ENCODE peak calls at places on chromosomes 5 and 9, in five cellular contexts. One of them, this sample, is unnamed.

GRCh38 chr9:129434187-129434586 is 186.7 kb downstream of the C9orf50 start:
- DNase-seq in osteoblast: no peak
- DNase-seq in stomach: no peak
- DNase-seq in brain microvascular endothelial cell: no peak
- DNase-seq in naive thymus-derived CD4-positive, alpha-beta T cell: no peak
- DNase-seq in this sample: no peak

GRCh38 chr5:125699860-125700259 is 723.3 kb upstream of the GRAMD2B start:
- DNase-seq in osteoblast: no peak
- DNase-seq in naive thymus-derived CD4-positive, alpha-beta T cell: no peak
- DNase-seq in stomach: no peak
- DNase-seq in brain microvascular endothelial cell: no peak
- DNase-seq in this sample: no peak

GRCh38 chr9:38067892-38068615 is 973 bp downstream of the SHB start:
- DNase-seq in osteoblast: peak; percentile 89
- DNase-seq in brain microvascular endothelial cell: no peak
- DNase-seq in naive thymus-derived CD4-positive, alpha-beta T cell: peak; percentile 5
- DNase-seq in stomach: no peak
- DNase-seq in this sample: no peak

GRCh38 chr5:64273276-64273675 is 107.6 kb downstream of the RNF180 start:
- DNase-seq in naive thymus-derived CD4-positive, alpha-beta T cell: no peak
- DNase-seq in osteoblast: no peak
- DNase-seq in stomach: no peak
- DNase-seq in brain microvascular endothelial cell: no peak
- DNase-seq in this sample: no peak

GRCh38 chr5:132764671-132765070 is 12.4 kb downstream of the SEPTIN8 start:
- DNase-seq in brain microvascular endothelial cell: no peak
- DNase-seq in osteoblast: peak; percentile 54
- DNase-seq in naive thymus-derived CD4-positive, alpha-beta T cell: no peak
- DNase-seq in stomach: no peak
- DNase-seq in this sample: no peak

GRCh38 chr5:66958126-66958983 is 238.2 kb downstream of the CD180 start:
- DNase-seq in naive thymus-derived CD4-positive, alpha-beta T cell: no peak
- DNase-seq in stomach: no peak
- DNase-seq in brain microvascular endothelial cell: peak; percentile 55
- DNase-seq in osteoblast: no peak
- DNase-seq in this sample: no peak

GRCh38 chr5:78492650-78493049 is 132.2 kb downstream of the SCAMP1 start:
- DNase-seq in brain microvascular endothelial cell: no peak
- DNase-seq in osteoblast: no peak
- DNase-seq in naive thymus-derived CD4-positive, alpha-beta T cell: no peak
- DNase-seq in stomach: no peak
- DNase-seq in this sample: no peak

GRCh38 chr9:99019523-99020331 is 76.0 kb downstream of the COL15A1 start:
- DNase-seq in brain microvascular endothelial cell: peak; percentile 92
- DNase-seq in naive thymus-derived CD4-positive, alpha-beta T cell: no peak
- DNase-seq in stomach: no peak
- DNase-seq in osteoblast: peak; percentile 89
- DNase-seq in this sample: no peak

GRCh38 chr5:76601470-76601869 is 21.7 kb downstream of the F2RL2 start:
- DNase-seq in stomach: no peak
- DNase-seq in naive thymus-derived CD4-positive, alpha-beta T cell: peak; percentile 35
- DNase-seq in brain microvascular endothelial cell: peak; percentile 72
- DNase-seq in osteoblast: peak; percentile 75
- DNase-seq in this sample: peak; percentile 37

GRCh38 chr5:131541766-131542165 is 93.3 kb downstream of the RAPGEF6 start:
- DNase-seq in stomach: no peak
- DNase-seq in brain microvascular endothelial cell: no peak
- DNase-seq in naive thymus-derived CD4-positive, alpha-beta T cell: no peak
- DNase-seq in osteoblast: no peak
- DNase-seq in this sample: no peak

GRCh38 chr5:147482426-147483196 is 27.3 kb downstream of the DPYSL3 start:
- DNase-seq in osteoblast: no peak
- DNase-seq in brain microvascular endothelial cell: no peak
- DNase-seq in stomach: no peak
- DNase-seq in naive thymus-derived CD4-positive, alpha-beta T cell: no peak
- DNase-seq in this sample: no peak

GRCh38 chr9:84371737-84372136 is 31.2 kb upstream of the SLC28A3 start:
- DNase-seq in stomach: no peak
- DNase-seq in naive thymus-derived CD4-positive, alpha-beta T cell: no peak
- DNase-seq in osteoblast: peak; percentile 91
- DNase-seq in brain microvascular endothelial cell: peak; percentile 84
- DNase-seq in this sample: no peak

GRCh38 chr9:109064963-109065701 is 51.8 kb upstream of the CTNNAL1 start:
- DNase-seq in osteoblast: peak; percentile 42
- DNase-seq in stomach: no peak
- DNase-seq in naive thymus-derived CD4-positive, alpha-beta T cell: no peak
- DNase-seq in brain microvascular endothelial cell: no peak
- DNase-seq in this sample: no peak

GRCh38 chr5:964821-965220 is 43.8 kb upstream of the NKD2 start:
- DNase-seq in osteoblast: peak; percentile 51
- DNase-seq in brain microvascular endothelial cell: no peak
- DNase-seq in stomach: no peak
- DNase-seq in naive thymus-derived CD4-positive, alpha-beta T cell: no peak
- DNase-seq in this sample: no peak

GRCh38 chr5:179495906-179496455 is 54.4 kb upstream of the RUFY1 start:
- DNase-seq in brain microvascular endothelial cell: no peak
- DNase-seq in osteoblast: peak; percentile 51
- DNase-seq in stomach: no peak
- DNase-seq in naive thymus-derived CD4-positive, alpha-beta T cell: no peak
- DNase-seq in this sample: no peak

GRCh38 chr9:110444911-110445310 is 107.2 kb upstream of the TXNDC8 start:
- DNase-seq in osteoblast: no peak
- DNase-seq in naive thymus-derived CD4-positive, alpha-beta T cell: no peak
- DNase-seq in brain microvascular endothelial cell: peak; percentile 43
- DNase-seq in stomach: no peak
- DNase-seq in this sample: no peak

GRCh38 chr5:152177626-152178349 is 227.3 kb downstream of the NMUR2 start:
- DNase-seq in naive thymus-derived CD4-positive, alpha-beta T cell: no peak
- DNase-seq in stomach: no peak
- DNase-seq in osteoblast: no peak
- DNase-seq in brain microvascular endothelial cell: no peak
- DNase-seq in this sample: no peak

GRCh38 chr9:87872079-87872624 is 10.5 kb upstream of the SPATA31E1 start:
- DNase-seq in naive thymus-derived CD4-positive, alpha-beta T cell: no peak
- DNase-seq in stomach: no peak
- DNase-seq in osteoblast: peak; percentile 97
- DNase-seq in brain microvascular endothelial cell: no peak
- DNase-seq in this sample: no peak

GRCh38 chr9:69433426-69433825 is 108.4 kb downstream of the ENTREP1 start:
- DNase-seq in brain microvascular endothelial cell: no peak
- DNase-seq in stomach: no peak
- DNase-seq in osteoblast: peak; percentile 86
- DNase-seq in naive thymus-derived CD4-positive, alpha-beta T cell: no peak
- DNase-seq in this sample: no peak

DNA sequence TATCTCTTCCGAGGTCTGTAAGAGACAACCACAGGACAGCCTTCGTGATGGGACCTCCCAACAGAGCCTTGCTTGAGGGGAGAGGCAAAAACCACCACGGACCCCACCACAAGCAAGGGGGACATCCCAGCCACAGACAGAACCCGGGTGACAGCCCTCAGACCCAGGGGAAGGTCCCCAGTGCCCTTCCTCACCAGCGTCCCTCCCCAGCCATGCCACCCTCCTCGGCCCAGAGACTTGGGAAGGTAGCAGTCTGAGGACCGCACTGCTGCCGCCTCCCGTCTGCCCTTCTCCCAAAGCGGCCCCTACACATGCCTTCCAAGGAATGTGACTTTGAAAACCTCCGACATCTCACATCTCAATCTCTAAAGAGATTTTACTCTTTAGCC is 13.4 kb downstream of the IPPK start:
- DNase-seq in stomach: no peak
- DNase-seq in naive thymus-derived CD4-positive, alpha-beta T cell: no peak
- DNase-seq in osteoblast: peak; percentile 48
- DNase-seq in brain microvascular endothelial cell: no peak
- DNase-seq in this sample: no peak
- H3K36me3 ChIP-seq in stomach: peaks cover 69% of the 10 kb centered on the region
- H3K36me3 ChIP-seq in naive thymus-derived CD4-positive, alpha-beta T cell: peaks cover 10% of the 10 kb centered on the region
- H3K36me3 ChIP-seq in osteoblast: peaks cover 29% of the 10 kb centered on the region
- H3K36me3 ChIP-seq in brain microvascular endothelial cell: peaks cover 43% of the 10 kb centered on the region
- H3K36me3 ChIP-seq in this sample: peaks cover 7% of the 10 kb centered on the region

DNA sequence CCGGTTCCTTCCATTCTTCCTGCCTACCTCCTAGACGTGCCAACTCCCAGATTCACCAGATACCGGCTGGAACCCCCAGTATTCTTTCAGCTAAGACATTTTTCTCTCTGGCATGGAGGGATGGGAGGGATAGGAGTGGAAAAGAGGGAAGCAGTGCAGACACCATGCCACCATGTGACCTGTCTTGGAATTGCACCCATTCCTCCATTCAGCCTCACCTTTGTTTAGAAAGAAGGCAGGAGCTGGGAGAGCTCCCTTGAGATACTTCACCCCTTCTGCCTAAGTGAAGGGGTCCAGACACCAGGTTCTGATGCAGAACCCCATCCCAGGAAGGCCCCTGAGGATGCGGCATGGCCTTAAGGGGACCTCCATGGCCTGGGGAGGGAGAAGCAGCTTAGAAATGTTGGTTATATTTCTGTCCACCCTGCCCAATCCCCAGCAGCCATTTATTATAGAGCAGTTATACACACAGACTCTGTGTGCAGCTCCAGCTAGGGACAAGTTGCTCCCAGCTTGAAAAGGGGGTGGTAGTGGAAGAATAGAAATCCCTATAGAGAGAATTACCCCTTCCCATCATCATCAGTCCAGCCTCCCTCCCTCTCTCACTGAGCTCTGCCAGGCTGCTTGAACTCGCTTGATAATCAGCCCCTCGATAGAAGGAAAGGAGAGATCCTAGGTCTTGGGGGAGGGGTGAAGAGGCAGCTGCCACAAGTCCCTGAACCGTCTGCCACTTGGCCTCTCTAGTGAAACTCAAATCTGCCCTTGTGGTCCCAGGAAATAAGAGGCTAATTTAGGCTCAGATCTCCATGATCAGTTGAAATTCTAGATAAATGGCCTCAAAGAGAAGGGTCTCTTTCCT is 5.1 kb downstream of the DNAJB5 start:
- DNase-seq in brain microvascular endothelial cell: no peak
- DNase-seq in osteoblast: peak; percentile 95
- DNase-seq in naive thymus-derived CD4-positive, alpha-beta T cell: no peak
- DNase-seq in stomach: peak; percentile 46
- DNase-seq in this sample: no peak
- H3K27ac ChIP-seq in brain microvascular endothelial cell: no peak overlapping the region
- H3K27ac ChIP-seq in osteoblast: peak overlapping the region; percentile 80
- H3K27ac ChIP-seq in naive thymus-derived CD4-positive, alpha-beta T cell: no peak overlapping the region
- H3K27ac ChIP-seq in stomach: peak overlapping the region; percentile 94
- H3K27ac ChIP-seq in this sample: no peak overlapping the region

GRCh38 chr5:177291735-177292134 is 11.8 kb downstream of the RAB24 start:
- DNase-seq in brain microvascular endothelial cell: no peak
- DNase-seq in osteoblast: no peak
- DNase-seq in stomach: no peak
- DNase-seq in naive thymus-derived CD4-positive, alpha-beta T cell: no peak
- DNase-seq in this sample: no peak
- H3K36me3 ChIP-seq in brain microvascular endothelial cell: peaks cover 63% of the 10 kb centered on the region
- H3K36me3 ChIP-seq in osteoblast: peaks cover 77% of the 10 kb centered on the region
- H3K36me3 ChIP-seq in stomach: peaks cover 100% of the 10 kb centered on the region
- H3K36me3 ChIP-seq in naive thymus-derived CD4-positive, alpha-beta T cell: no peaks in the 10 kb centered on the region
- H3K36me3 ChIP-seq in this sample: peaks cover 48% of the 10 kb centered on the region

GRCh38 chr9:78856781-78857180 is 559.9 kb downstream of the PSAT1 start:
- DNase-seq in naive thymus-derived CD4-positive, alpha-beta T cell: no peak
- DNase-seq in osteoblast: no peak
- DNase-seq in brain microvascular endothelial cell: no peak
- DNase-seq in stomach: no peak
- DNase-seq in this sample: no peak
- H3K27ac ChIP-seq in naive thymus-derived CD4-positive, alpha-beta T cell: no peak overlapping the region
- H3K27ac ChIP-seq in osteoblast: no peak overlapping the region
- H3K27ac ChIP-seq in brain microvascular endothelial cell: no peak overlapping the region
- H3K27ac ChIP-seq in stomach: no peak overlapping the region
- H3K27ac ChIP-seq in this sample: no peak overlapping the region

DNA sequence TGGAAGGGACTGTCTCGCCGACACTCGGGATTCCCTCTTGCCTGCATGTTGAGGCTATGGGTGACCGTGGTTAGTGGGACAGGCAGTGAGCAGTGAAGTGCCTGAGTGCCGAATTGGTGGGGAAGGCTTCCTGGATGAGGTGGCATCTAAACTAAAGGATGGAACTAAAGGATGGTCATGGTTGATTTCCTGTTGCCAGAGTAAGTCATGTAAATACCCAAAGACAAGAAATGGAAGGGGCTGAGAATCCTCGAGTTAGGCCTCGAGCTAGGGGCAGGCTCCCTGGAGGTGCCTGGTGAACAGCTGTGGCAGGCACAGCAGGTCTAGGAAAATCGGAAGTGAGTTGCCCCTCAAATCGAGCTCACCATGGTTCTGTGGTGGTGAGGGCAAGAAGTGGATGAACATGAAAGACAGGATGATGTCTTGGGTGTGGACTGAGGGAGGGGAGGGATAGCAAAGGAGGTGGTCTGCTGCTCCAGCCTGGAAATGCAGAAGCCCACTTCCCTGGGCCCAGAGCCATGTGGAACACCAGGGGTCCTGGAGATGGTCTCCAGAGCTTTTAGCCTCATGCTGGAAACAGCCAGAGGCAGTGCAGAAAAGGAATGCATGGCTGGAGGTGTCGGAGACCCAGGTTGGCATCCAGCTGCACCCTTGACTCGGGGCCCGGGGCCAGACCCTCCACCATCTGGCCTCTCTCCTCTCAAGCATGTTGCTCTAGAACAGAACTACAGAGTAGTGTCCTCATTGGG is 12.2 kb downstream of the CD74 start:
- DNase-seq in brain microvascular endothelial cell: no peak
- DNase-seq in stomach: no peak
- DNase-seq in osteoblast: peak; percentile 58
- DNase-seq in naive thymus-derived CD4-positive, alpha-beta T cell: no peak
- DNase-seq in this sample: no peak
- H3K36me3 ChIP-seq in brain microvascular endothelial cell: peaks cover 20% of the 10 kb centered on the region
- H3K36me3 ChIP-seq in stomach: peaks cover 100% of the 10 kb centered on the region
- H3K36me3 ChIP-seq in osteoblast: peaks cover 38% of the 10 kb centered on the region
- H3K36me3 ChIP-seq in naive thymus-derived CD4-positive, alpha-beta T cell: no peaks in the 10 kb centered on the region
- H3K36me3 ChIP-seq in this sample: peaks cover 35% of the 10 kb centered on the region